ENCODE peak calls at places on chromosome 3, in nine cellular contexts. M, C, T, O, Z, N, H, V and Y are unnamed samples.

GRCh38 chr3:35659808-35660207 is 20.5 kb downstream of the ARPP21 start:
- DNase-seq in T (no peak), V (no peak), Z (no peak), H (no peak), C (no peak), N (peak), O (no peak), M (no peak), Y (no peak)

GRCh38 chr3:141644931-141645330 is 93.2 kb upstream of the RNF7 start:
- DNase-seq in M (peak), Z (no peak), O (peak), V (peak), T (peak), C (peak), H (peak), N (peak), Y (peak)

GRCh38 chr3:172591171-172591605 is 68.0 kb upstream of the TNFSF10 start:
- DNase-seq in N (no peak), V (no peak), T (no peak), Z (no peak), H (no peak), O (no peak), M (no peak), C (no peak), Y (no peak)

GRCh38 chr3:135034291-135034768 is 239.3 kb downstream of the EPHB1 start:
- DNase-seq in Z (no peak), N (no peak), V (no peak), M (no peak), C (no peak), T (no peak), H (no peak), O (no peak), Y (no peak)

GRCh38 chr3:68771683-68772082 is 160.7 kb downstream of the TAFA4 start:
- DNase-seq in C (no peak), V (no peak), M (no peak), T (no peak), Z (no peak), H (no peak), N (no peak), O (no peak), Y (no peak)

GRCh38 chr3:164879201-164879600 is 199.1 kb downstream of the SI start:
- DNase-seq in T (no peak), H (no peak), M (no peak), Z (no peak), N (no peak), C (no peak), V (no peak), O (no peak), Y (no peak)

GRCh38 chr3:29705906-29706507 is 425.1 kb downstream of the RBMS3 start:
- DNase-seq in Z (no peak), O (no peak), V (no peak), C (no peak), H (no peak), T (no peak), M (no peak), N (no peak), Y (no peak)

GRCh38 chr3:57163751-57164150 is 1.4 kb downstream of the IL17RD start:
- DNase-seq in N (no peak), H (no peak), V (no peak), C (no peak), Z (no peak), M (no peak), O (no peak), T (peak), Y (no peak)

GRCh38 chr3:120062474-120062873 is 31.8 kb downstream of the GSK3B start:
- DNase-seq in T (peak), Z (no peak), N (no peak), M (no peak), V (no peak), O (no peak), H (no peak), C (no peak), Y (no peak)

GRCh38 chr3:105958237-105959000 is 89.6 kb upstream of the CBLB start:
- DNase-seq in V (no peak), Z (no peak), O (no peak), C (no peak), H (no peak), M (no peak), N (no peak), T (no peak), Y (no peak)

GRCh38 chr3:135051409-135051946 is 256.4 kb downstream of the EPHB1 start:
- DNase-seq in H (no peak), O (no peak), C (no peak), T (no peak), Z (no peak), V (no peak), M (no peak), N (no peak), Y (no peak)

GRCh38 chr3:23948761-23949160 is 3.7 kb downstream of the NR1D2 start:
- DNase-seq in C (no peak), T (peak), M (no peak), O (no peak), V (no peak), H (no peak), N (no peak), Z (no peak), Y (no peak)

GRCh38 chr3:107710851-107711250 is 188.1 kb downstream of the BBX start:
- DNase-seq in V (peak), M (no peak), O (no peak), T (peak), N (peak), Z (no peak), C (no peak), H (no peak), Y (no peak)

GRCh38 chr3:169790687-169791429 is 17.7 kb downstream of the MYNN start:
- DNase-seq in N (no peak), O (no peak), H (no peak), C (no peak), T (peak), Z (no peak), M (no peak), V (no peak), Y (no peak)

GRCh38 chr3:143121240-143122088 is 1.9 kb downstream of the CHST2 start:
- DNase-seq in Z (no peak), N (peak), O (peak), M (peak), C (peak), T (peak), H (peak), V (peak), Y (peak)

GRCh38 chr3:9833078-9833477 is 10.7 kb downstream of the RPUSD3 start:
- DNase-seq in T (no peak), H (no peak), N (no peak), Z (no peak), O (no peak), C (no peak), V (no peak), M (no peak), Y (no peak)

GRCh38 chr3:105801397-105801796 is 67.4 kb downstream of the CBLB start:
- DNase-seq in V (no peak), T (peak), Z (no peak), N (no peak), H (no peak), O (no peak), C (peak), M (no peak), Y (no peak)

GRCh38 chr3:57974796-57975388 is 33.3 kb upstream of the FLNB start:
- DNase-seq in T (peak), M (no peak), O (no peak), H (no peak), C (no peak), Z (peak), N (no peak), V (peak), Y (no peak)

GRCh38 chr3:29503969-29504368 is 223.1 kb downstream of the RBMS3 start:
- DNase-seq in V (no peak), T (no peak), M (no peak), C (no peak), H (no peak), Z (no peak), N (peak), O (no peak), Y (no peak)

GRCh38 chr3:134807189-134807588 is 12.1 kb downstream of the EPHB1 start:
- DNase-seq in O (no peak), V (peak), Z (no peak), T (no peak), H (no peak), M (no peak), N (no peak), C (no peak), Y (no peak)

GRCh38 chr3:134253475-134254231 is 3.0 kb upstream of the RYK start:
- DNase-seq in H (no peak), V (no peak), M (no peak), C (peak), N (no peak), T (peak), Z (no peak), O (no peak), Y (no peak)

GRCh38 chr3:124765197-124765596 is 34.9 kb downstream of the UMPS start:
- DNase-seq in C (no peak), H (no peak), V (no peak), M (no peak), O (no peak), Z (no peak), T (no peak), N (no peak), Y (no peak)

GRCh38 chr3:58524326-58524888 is 12.6 kb downstream of the ACOX2 start:
- DNase-seq in C (no peak), N (no peak), Z (no peak), O (no peak), H (no peak), M (no peak), T (no peak), V (no peak), Y (no peak)

GRCh38 chr3:196941846-196942225 is 492 bp downstream of the NCBP2 start:
- DNase-seq in V (peak), T (peak), Z (no peak), C (no peak), M (peak), O (peak), N (no peak), H (peak), Y (peak)

GRCh38 chr3:58566398-58567250 is 10.6 kb downstream of the FAM107A start:
- DNase-seq in M (no peak), C (no peak), T (no peak), Z (no peak), N (no peak), H (no peak), V (no peak), O (no peak), Y (no peak)